ENCODE peak calls at places on chromosomes 2 and 18, in six cellular contexts. H is CD8-positive, alpha-beta T cell; Z is adrenal gland; K is tibial nerve; O is neural progenitor cell; M is PC-3. S is an unnamed sample.

GRCh38 chr2:232329716-232330067 is 48.9 kb upstream of the ALPP start:
- DNase-seq in H (no peak), M (no peak), O (no peak), Z (no peak), K (no peak), S (no peak)

GRCh38 chr2:209579236-209579749 is 155.4 kb downstream of the MAP2 start:
- DNase-seq in H (no peak), K (no peak), M (no peak), Z (peak; percentile 2), O (peak; percentile 66), S (no peak)

GRCh38 chr2:123953848-123954247 is 71.2 kb upstream of the CNTNAP5 start:
- DNase-seq in Z (no peak), H (no peak), K (no peak), M (peak; percentile 97), O (no peak), S (no peak)

GRCh38 chr2:171404258-171404657 is 29.5 kb downstream of the METTL8 start:
- DNase-seq in Z (peak; percentile 16), O (no peak), H (no peak), M (peak; percentile 93), K (no peak), S (no peak)

GRCh38 chr18:73479472-73479871 is 611.7 kb upstream of the NETO1 start:
- DNase-seq in K (no peak), H (no peak), O (no peak), Z (no peak), M (peak; percentile 13), S (no peak)

GRCh38 chr2:127763776-127764175 is 47.2 kb downstream of the WDR33 start:
- DNase-seq in H (no peak), K (no peak), Z (no peak), O (no peak), M (no peak), S (no peak)

GRCh38 chr18:61554117-61554776 is 221.0 kb downstream of the CDH20 start:
- DNase-seq in O (no peak), Z (no peak), M (no peak), K (no peak), H (peak; percentile 23), S (no peak)

GRCh38 chr2:36404312-36404711 is 48.7 kb downstream of the CRIM1 start:
- DNase-seq in H (no peak), Z (no peak), O (no peak), K (no peak), M (peak; percentile 79), S (no peak)

GRCh38 chr18:29160123-29160522 is 983.2 kb upstream of the CDH2 start:
- DNase-seq in O (no peak), H (no peak), K (no peak), Z (no peak), M (peak; percentile 35), S (no peak)

GRCh38 chr2:187875271-187875670 is 321.0 kb upstream of the TFPI start:
- DNase-seq in K (no peak), H (no peak), O (no peak), M (no peak), Z (no peak), S (no peak)

GRCh38 chr2:113869253-113869652 is 20.6 kb upstream of the ACTR3 start:
- DNase-seq in K (no peak), H (no peak), M (no peak), Z (no peak), O (no peak), S (no peak)

GRCh38 chr2:71710805-71711469 is 257.6 kb downstream of the DYSF start:
- DNase-seq in Z (no peak), M (no peak), H (no peak), O (no peak), K (no peak), S (no peak)

GRCh38 chr2:40041983-40042382 is 262.9 kb upstream of the THUMPD2 start:
- DNase-seq in H (no peak), Z (peak; percentile 9), K (no peak), O (no peak), M (peak; percentile 54), S (no peak)

GRCh38 chr18:61606068-61606660 is 272.9 kb downstream of the CDH20 start:
- DNase-seq in M (no peak), Z (peak; percentile 14), H (no peak), K (peak; percentile 6), O (peak; percentile 94), S (peak; percentile 22)

GRCh38 chr2:11697103-11697871 is 27.3 kb upstream of the NTSR2 start:
- DNase-seq in K (peak; percentile 39), H (no peak), O (peak; percentile 24), M (peak; percentile 99), Z (peak; percentile 61), S (peak; percentile 43)

DNA sequence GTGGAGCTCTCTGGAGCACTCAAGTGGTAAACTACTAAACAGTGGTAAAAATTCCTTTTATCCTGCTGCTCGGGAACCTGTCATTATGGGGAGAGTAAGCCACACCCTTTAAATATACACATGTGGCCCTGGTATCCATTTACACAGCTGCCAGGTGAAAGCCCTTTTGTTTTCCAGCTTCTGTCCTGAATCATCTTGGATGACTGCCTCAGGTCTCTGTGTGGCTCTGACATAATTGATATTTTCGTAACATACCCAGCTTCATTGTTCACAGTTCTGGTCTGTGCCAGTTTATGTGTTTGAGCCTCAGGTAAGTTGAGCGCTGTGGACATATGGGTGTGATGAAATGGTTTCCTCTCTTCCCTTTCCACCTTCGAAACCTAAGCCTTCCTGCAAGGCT is 15.7 kb upstream of the TTC39C start:
- DNase-seq in Z (no peak), K (no peak), M (peak; percentile 95), O (no peak), H (no peak), S (no peak)
- H3K4me1 ChIP-seq in Z (no peaks in the 10 kb centered on the region), K (no peaks in the 10 kb centered on the region), M (peaks cover 37% of the 10 kb centered on the region), O (peaks cover 5% of the 10 kb centered on the region), H (peaks cover 35% of the 10 kb centered on the region), S (no peaks in the 10 kb centered on the region)

GRCh38 chr2:101883860-101884259 is 107.9 kb upstream of the IL1R2 start:
- DNase-seq in M (peak; percentile 80), H (no peak), Z (peak; percentile 58), O (peak; percentile 54), K (no peak), S (no peak)

GRCh38 chr2:101882948-101883347 is 108.8 kb upstream of the IL1R2 start:
- DNase-seq in O (no peak), M (no peak), Z (no peak), K (no peak), H (no peak), S (no peak)

GRCh38 chr2:101884423-101884822 is 107.3 kb upstream of the IL1R2 start:
- DNase-seq in O (no peak), Z (no peak), H (no peak), K (no peak), M (no peak), S (no peak)

DNA sequence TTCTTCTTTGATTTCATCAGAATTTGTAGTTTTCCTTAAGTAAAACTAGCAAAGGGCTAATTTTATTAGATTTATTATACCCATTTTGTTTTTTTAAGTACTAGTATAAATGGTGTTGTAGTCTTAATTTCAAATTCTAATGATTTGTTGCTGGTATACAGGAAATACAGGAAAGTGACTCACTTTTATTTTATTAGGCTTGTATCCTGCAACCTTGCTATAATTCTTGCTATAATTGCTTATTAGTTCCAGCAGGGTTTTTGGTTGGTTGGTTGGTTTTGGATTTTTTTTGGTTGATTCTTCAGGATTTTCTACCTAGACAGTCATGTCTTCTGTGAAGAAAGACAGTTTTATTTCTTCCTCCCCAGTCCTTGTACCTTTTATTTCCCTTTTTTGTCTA is 110.6 kb upstream of the IL1R2 start:
- DNase-seq in H (no peak), M (peak; percentile 74), Z (no peak), K (no peak), O (no peak), S (no peak)
- H3K27ac ChIP-seq in H (no peak overlapping the region), M (peak overlapping the region; percentile 18), Z (no peak overlapping the region), K (no peak overlapping the region), O (no peak overlapping the region), S (no peak overlapping the region)

DNA sequence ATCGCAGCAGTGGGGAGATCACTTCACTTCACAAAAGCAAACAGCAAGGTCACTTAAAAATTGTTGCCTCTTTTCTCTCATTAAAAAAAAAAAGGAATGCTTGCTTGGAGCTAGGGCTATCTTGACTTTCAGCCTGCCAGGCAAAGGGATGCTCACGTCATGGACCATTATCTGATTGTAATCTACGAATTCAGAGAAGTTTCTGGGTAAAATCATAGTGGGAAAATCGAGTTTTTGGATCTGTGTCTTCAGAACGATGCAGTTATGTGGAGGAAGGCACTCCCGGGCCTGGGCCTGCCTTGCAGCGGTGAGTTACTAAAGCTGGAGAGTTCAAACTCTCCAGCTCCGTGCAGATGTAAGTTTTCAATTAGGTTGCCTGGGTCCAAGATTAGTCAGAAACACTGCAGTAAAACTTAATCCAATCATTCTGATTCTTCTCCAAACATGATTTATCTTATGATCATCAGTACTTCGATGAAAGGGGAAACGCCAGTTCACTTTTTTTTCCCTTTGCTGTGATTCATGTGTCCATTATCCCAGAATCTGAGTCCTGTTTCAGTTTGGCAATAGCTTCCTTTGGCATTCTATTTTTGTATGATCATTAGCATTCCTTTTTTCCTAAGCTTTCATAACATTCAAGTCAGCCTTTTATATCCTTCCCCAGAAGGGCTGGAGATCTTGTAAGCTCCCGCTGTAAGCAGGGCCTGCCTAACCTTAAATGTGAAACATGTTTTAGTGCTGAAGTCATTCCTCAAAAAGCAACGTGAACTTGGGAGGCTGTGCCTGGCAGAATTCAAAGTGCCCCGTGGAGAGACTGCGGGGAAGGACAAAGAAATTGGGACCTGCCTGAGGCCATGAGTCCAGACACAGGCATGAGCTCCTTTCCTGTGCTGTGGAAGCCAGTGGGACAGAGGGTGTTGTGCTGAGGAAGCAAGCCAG is 119.3 kb upstream of the TWIST2 start:
- DNase-seq in Z (no peak), M (no peak), H (no peak), O (no peak), K (peak; percentile 25), S (no peak)
- H3K4me3 ChIP-seq in Z (no peak overlapping the region), M (no peak overlapping the region), H (no peak overlapping the region), O (no peak overlapping the region), K (no peak overlapping the region), S (no peak overlapping the region)

GRCh38 chr2:144469788-144470187 is 50.1 kb downstream of the ZEB2 start:
- DNase-seq in K (no peak), M (no peak), Z (no peak), H (no peak), O (no peak), S (no peak)

GRCh38 chr2:144468823-144469595 is 50.9 kb downstream of the ZEB2 start:
- DNase-seq in O (no peak), H (no peak), Z (no peak), M (peak; percentile 16), K (no peak), S (no peak)

GRCh38 chr2:144470819-144471218 is 49.1 kb downstream of the ZEB2 start:
- DNase-seq in Z (no peak), O (no peak), M (no peak), H (no peak), K (no peak), S (no peak)

GRCh38 chr2:144471316-144472045 is 48.4 kb downstream of the ZEB2 start:
- DNase-seq in O (peak; percentile 35), H (no peak), K (no peak), Z (no peak), M (no peak), S (no peak)

DNA sequence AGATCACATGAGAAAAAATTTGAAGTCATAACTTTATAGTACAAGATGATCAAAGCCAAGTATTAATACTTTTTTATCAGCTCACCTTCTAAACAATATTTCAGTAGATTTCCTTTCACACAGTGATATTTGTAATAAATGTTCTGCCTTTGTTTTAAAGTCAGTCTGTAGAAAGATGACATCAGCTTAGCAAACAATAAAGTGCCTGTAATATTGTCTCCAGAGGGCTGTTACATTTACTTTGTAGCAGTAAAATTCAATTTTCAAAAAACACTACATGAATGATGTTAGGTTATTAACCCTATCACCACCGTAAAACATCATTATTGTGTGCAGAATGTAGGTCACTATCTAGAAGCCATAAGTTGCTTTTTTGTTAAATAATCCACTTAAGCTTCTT is 49.6 kb downstream of the ZEB2 start:
- DNase-seq in H (no peak), Z (no peak), M (peak; percentile 27), K (no peak), O (no peak), S (no peak)
- H3K4me1 ChIP-seq in H (peaks cover 8% of the 10 kb centered on the region), Z (peaks cover 29% of the 10 kb centered on the region), M (peaks cover 19% of the 10 kb centered on the region), K (no peaks in the 10 kb centered on the region), O (peaks cover 73% of the 10 kb centered on the region), S (no peaks in the 10 kb centered on the region)

S was measured in breast epithelium.